ENCODE peak calls at places on chromosomes 6 and 20, in ten cellular contexts. Y, V, I, J, B, K, M, L, F and N are unnamed samples.

GRCh38 chr20:14956538-14956937 is 619.1 kb upstream of the FLRT3 start:
- DNase-seq in Y (no peak), V (no peak), I (no peak), J (no peak), B (no peak), K (no peak), M (no peak), L (no peak), F (no peak), N (no peak)

GRCh38 chr6:83770910-83771309 is 62.0 kb upstream of the SNAP91 start:
- DNase-seq in Y (no peak), V (no peak), I (no peak), J (no peak), B (no peak), K (no peak), M (no peak), L (no peak), F (no peak), N (no peak)

GRCh38 chr6:14516947-14517346 is 399.4 kb downstream of the CD83 start:
- DNase-seq in Y (no peak), V (no peak), I (peak; percentile 75), J (no peak), B (no peak), K (no peak), M (no peak), L (no peak), F (no peak), N (no peak)

GRCh38 chr6:37168809-37169457 is 1.0 kb upstream of the PIM1 start:
- DNase-seq in Y (no peak), V (peak; percentile 59), I (no peak), J (no peak), B (peak; percentile 19), K (no peak), M (no peak), L (no peak), F (no peak), N (no peak)

GRCh38 chr20:34475979-34476736 is 40.1 kb upstream of the DYNLRB1 start:
- DNase-seq in Y (no peak), V (peak; percentile 60), I (no peak), J (peak; percentile 65), B (peak; percentile 20), K (peak; percentile 87), M (peak; percentile 41), L (no peak), F (no peak), N (peak; percentile 44)

GRCh38 chr6:145815351-145815772 is 767 bp upstream of the FBXO30 start:
- DNase-seq in Y (peak; percentile 52), V (peak; percentile 50), I (peak; percentile 71), J (no peak), B (no peak), K (no peak), M (no peak), L (no peak), F (no peak), N (no peak)

GRCh38 chr20:62330576-62331317 is 27.9 kb downstream of the ADRM1 start:
- DNase-seq in Y (no peak), V (no peak), I (no peak), J (no peak), B (no peak), K (no peak), M (no peak), L (no peak), F (no peak), N (no peak)

GRCh38 chr6:12182676-12183075 is 107.5 kb upstream of the EDN1 start:
- DNase-seq in Y (no peak), V (no peak), I (no peak), J (no peak), B (no peak), K (no peak), M (no peak), L (peak; percentile 30), F (no peak), N (no peak)

GRCh38 chr20:41769650-41770049 is 151.5 kb upstream of the CHD6 start:
- DNase-seq in Y (no peak), V (peak; percentile 74), I (no peak), J (no peak), B (no peak), K (no peak), M (no peak), L (no peak), F (no peak), N (no peak)

GRCh38 chr6:111356551-111356950 is 126.5 kb downstream of the REV3L start:
- DNase-seq in Y (no peak), V (no peak), I (no peak), J (no peak), B (no peak), K (no peak), M (no peak), L (no peak), F (no peak), N (no peak)

GRCh38 chr6:75855047-75855446 is 106.0 kb downstream of the MYO6 start:
- DNase-seq in Y (peak; percentile 75), V (peak; percentile 87), I (no peak), J (peak; percentile 36), B (peak; percentile 68), K (no peak), M (peak; percentile 28), L (no peak), F (no peak), N (peak; percentile 46)

GRCh38 chr20:32482251-32483220 is 102.6 kb downstream of the NOL4L start:
- DNase-seq in Y (no peak), V (peak; percentile 86), I (peak; percentile 76), J (peak; percentile 55), B (no peak), K (peak; percentile 93), M (peak; percentile 69), L (no peak), F (no peak), N (peak; percentile 57)

GRCh38 chr6:3848925-3849605 is at the start of gene FAM50B:
- DNase-seq in Y (peak; percentile 60), V (peak; percentile 96), I (peak; percentile 96), J (peak; percentile 94), B (peak; percentile 90), K (peak; percentile 97), M (peak; percentile 93), L (no peak), F (peak; percentile 95), N (peak; percentile 94)
- TF ChIP-seq POLR2AphosphoS5 in Y (no peak), V (peak; percentile 65), I (peak; percentile 29), J (no peak), B (peak; percentile 70), K (peak; percentile 86), M (no peak), L (no peak), F (no peak), N (peak; percentile 7)

GRCh38 chr6:139172567-139172966 is 37.7 kb downstream of the HECA start:
- DNase-seq in Y (no peak), V (no peak), I (no peak), J (no peak), B (no peak), K (no peak), M (no peak), L (no peak), F (no peak), N (no peak)

GRCh38 chr6:139173822-139174221 is 38.9 kb downstream of the HECA start:
- DNase-seq in Y (no peak), V (no peak), I (no peak), J (no peak), B (no peak), K (no peak), M (no peak), L (no peak), F (no peak), N (no peak)

GRCh38 chr6:139172151-139172550 is 37.3 kb downstream of the HECA start:
- DNase-seq in Y (no peak), V (no peak), I (no peak), J (no peak), B (no peak), K (no peak), M (no peak), L (no peak), F (no peak), N (no peak)

GRCh38 chr6:139175389-139175788 is 40.5 kb downstream of the HECA start:
- DNase-seq in Y (no peak), V (no peak), I (no peak), J (no peak), B (no peak), K (no peak), M (no peak), L (no peak), F (no peak), N (no peak)

GRCh38 chr6:139173172-139173571 is 38.3 kb downstream of the HECA start:
- DNase-seq in Y (peak; percentile 9), V (no peak), I (no peak), J (no peak), B (no peak), K (no peak), M (no peak), L (no peak), F (no peak), N (no peak)
- TF ChIP-seq CTCF in Y (peak; percentile 25), V (peak; percentile 20), I (no peak), J (no peak), B (no peak), K (no peak), M (no peak), L (no peak), F (no peak), N (no peak)

DNA sequence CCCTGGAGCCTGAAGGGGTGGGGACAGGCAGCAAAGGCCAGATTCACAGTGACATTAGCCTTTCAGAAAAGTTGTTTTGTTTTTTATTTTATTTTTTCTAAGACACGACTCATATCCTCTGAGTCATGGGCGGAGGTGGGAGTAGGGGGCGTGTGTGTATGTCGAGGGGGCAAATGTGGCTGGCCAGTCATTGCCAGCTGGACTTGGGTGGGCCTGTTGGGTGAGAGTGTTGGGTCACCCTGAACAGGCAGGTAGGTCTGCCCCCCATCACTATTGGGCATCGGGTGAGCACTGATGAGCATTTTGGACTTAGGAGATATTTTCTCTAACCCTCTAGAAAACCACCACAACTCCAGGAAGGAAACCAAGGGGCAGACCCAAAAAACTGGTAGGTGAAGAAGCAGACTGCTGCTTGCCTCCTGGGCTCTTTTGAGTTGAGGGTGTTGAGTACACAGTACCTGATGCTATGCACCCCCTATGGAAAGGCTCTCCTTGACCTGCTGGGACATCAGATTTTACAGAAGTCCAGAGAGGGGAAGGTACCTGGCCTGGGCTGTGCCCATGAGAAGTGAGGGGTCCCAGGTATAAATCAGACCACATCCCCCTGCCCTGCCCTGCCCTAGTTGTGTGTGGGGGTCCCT is 5.6 kb downstream of the SMIM29 start:
- DNase-seq in Y (peak; percentile 38), V (no peak), I (peak; percentile 56), J (no peak), B (no peak), K (no peak), M (no peak), L (no peak), F (no peak), N (no peak)
- TF ChIP-seq POLR2AphosphoS5 in Y (no peak), V (no peak), I (no peak), J (no peak), B (no peak), K (no peak), M (no peak), L (no peak), F (no peak), N (no peak)

DNA sequence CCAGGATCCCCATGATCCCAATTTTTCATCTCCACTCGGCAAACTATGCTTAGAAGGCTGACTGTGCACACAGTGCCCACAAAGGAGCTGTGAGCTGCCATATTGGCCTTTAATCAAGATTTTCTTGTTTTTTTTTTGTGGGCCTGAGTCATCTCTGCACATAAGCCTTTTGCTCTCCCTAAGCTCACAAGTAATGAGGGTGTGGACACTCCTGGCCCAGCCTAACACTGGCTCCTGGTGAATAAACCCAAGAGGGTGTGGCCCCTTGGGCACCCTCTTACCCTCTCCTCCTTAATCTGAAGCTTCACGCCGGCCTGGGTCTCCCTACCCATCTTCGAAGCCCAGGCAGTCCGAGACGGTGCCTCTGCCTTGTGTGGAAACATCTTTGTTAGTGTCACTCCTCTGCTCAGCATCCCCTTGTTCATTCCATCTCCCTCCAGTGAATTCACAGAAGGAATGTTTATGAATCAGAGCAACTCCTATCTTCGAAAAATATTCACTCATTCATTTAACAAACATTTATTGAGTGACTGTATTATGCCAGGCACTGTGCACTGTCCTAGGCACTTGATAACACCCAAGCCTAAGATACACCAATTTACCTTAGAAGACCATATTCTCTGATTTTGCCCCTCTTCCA is 22.2 kb upstream of the MRPS10 start:
- DNase-seq in Y (no peak), V (no peak), I (no peak), J (no peak), B (no peak), K (no peak), M (no peak), L (no peak), F (no peak), N (no peak)
- TF ChIP-seq CTCF in Y (no peak), V (no peak), I (no peak), J (no peak), B (no peak), K (no peak), M (no peak), L (no peak), F (no peak), N (no peak)